ENCODE peak calls at places on chromosomes 11 and 22, in four cellular contexts. Y is SJSA1, X is HEK293T, H is brain microvascular endothelial cell. M is an unnamed sample.

GRCh38 chr11:64999478-64999877 is 2.7 kb upstream of the BATF2 start:
- DNase-seq in H (no peak), Y (no peak), X (no peak), M (no peak)

GRCh38 chr11:127098684-127099083 is 98.1 kb upstream of the KIRREL3 start:
- DNase-seq in H (no peak), Y (no peak), X (no peak), M (no peak)

GRCh38 chr11:58923300-58923788 is 15.9 kb upstream of the GLYATL1 start:
- DNase-seq in Y (peak; percentile 48), H (peak; percentile 18), X (peak; percentile 16), M (no peak)

GRCh38 chr22:50502096-50502495 is 5.4 kb downstream of the LMF2 start:
- DNase-seq in Y (no peak), H (no peak), X (no peak), M (no peak)

GRCh38 chr11:108498816-108499408 is 728 bp upstream of the POGLUT3 start:
- DNase-seq in H (no peak), Y (no peak), X (no peak), M (no peak)

GRCh38 chr11:131354251-131354701 is 16.1 kb upstream of the NTM start:
- DNase-seq in Y (no peak), X (no peak), H (no peak), M (no peak)

GRCh38 chr22:44710474-44711235 is 8.7 kb downstream of the PRR5 start:
- DNase-seq in H (no peak), X (no peak), Y (no peak), M (no peak)

GRCh38 chr11:69828971-69829344 is 9.7 kb upstream of the FGF3 start:
- DNase-seq in H (no peak), X (no peak), Y (no peak), M (no peak)

GRCh38 chr11:831132-831864 is 1.5 kb upstream of the CD151 start:
- DNase-seq in X (no peak), Y (no peak), H (no peak), M (peak; percentile 39)

GRCh38 chr11:20873054-20873453 is 203.7 kb downstream of the NELL1 start:
- DNase-seq in Y (no peak), H (no peak), X (peak; percentile 46), M (no peak)

GRCh38 chr11:70834277-70834940 is 418.0 kb downstream of the SHANK2 start:
- DNase-seq in X (no peak), Y (no peak), H (no peak), M (no peak)

GRCh38 chr11:73652046-73652730 is 5.8 kb downstream of the PLEKHB1 start:
- DNase-seq in Y (no peak), X (no peak), H (no peak), M (peak; percentile 27)

GRCh38 chr22:45903355-45904149 is 73.4 kb downstream of the WNT7B start:
- DNase-seq in X (no peak), Y (peak; percentile 91), H (peak; percentile 69), M (peak; percentile 18)

GRCh38 chr11:67615455-67616430 is 9.0 kb downstream of the NDUFV1 start:
- DNase-seq in Y (peak; percentile 42), X (peak; percentile 70), H (no peak), M (no peak)

GRCh38 chr11:77724639-77725038 is 87.0 kb upstream of the CLNS1A start:
- DNase-seq in H (no peak), Y (no peak), X (no peak), M (no peak)

GRCh38 chr11:102929966-102930365 is 25.6 kb downstream of the MMP13 start:
- DNase-seq in Y (no peak), X (no peak), H (no peak), M (no peak)

GRCh38 chr11:8227156-8228152 is 36.2 kb downstream of the LMO1 start:
- DNase-seq in Y (no peak), H (no peak), X (no peak), M (no peak)

GRCh38 chr22:36546932-36547331 is 18.0 kb upstream of the EIF3D start:
- DNase-seq in H (peak; percentile 76), X (no peak), Y (peak; percentile 64), M (peak; percentile 15)

GRCh38 chr11:35047179-35047578 is 91.8 kb upstream of the CD44 start:
- DNase-seq in X (no peak), Y (no peak), H (no peak), M (no peak)

M was measured in endothelial cell of umbilical vein.